ENCODE peak calls at places on chromosomes 6 and 20, in five cellular contexts. H is PC-3, O is heart right ventricle, Q is GM23248, Y is fibroblast of lung. X is an unnamed sample. For H3K4me1, the result is how much of the 10 kb centered on the place peaks cover.

GRCh38 chr6:56595490-56596122 is 47.1 kb downstream of the DST start:
- DNase-seq in Q (peak), H (peak), O (no peak), Y (peak), X (no peak)

GRCh38 chr6:56388414-56388752 is 141.0 kb upstream of the COL21A1 start:
- DNase-seq in H (no peak), O (no peak), Q (no peak), Y (no peak), X (no peak)

GRCh38 chr6:135260612-135261011 is 79.5 kb downstream of the MYB start:
- DNase-seq in H (no peak), Q (no peak), O (no peak), Y (no peak), X (no peak)

GRCh38 chr6:112245511-112246203 is 8.7 kb downstream of the LAMA4 start:
- DNase-seq in O (no peak), Y (peak), H (no peak), Q (peak), X (no peak)

GRCh38 chr6:140897349-140897748 is 1235.4 kb upstream of the GJE1 start:
- DNase-seq in O (no peak), H (no peak), Q (no peak), Y (no peak), X (no peak)

GRCh38 chr6:56246941-56247653 is at the start of gene COL21A1:
- DNase-seq in H (peak), O (peak), Y (peak), Q (peak), X (peak)

GRCh38 chr20:58839474-58839874 is 11.2 kb downstream of the GNAS-AS1 start:
- DNase-seq in Y (peak), O (peak), Q (peak), H (peak), X (peak)

GRCh38 chr6:128508588-128509296 is 11.7 kb downstream of the PTPRK start:
- DNase-seq in Y (peak), O (no peak), H (peak), Q (peak), X (no peak)

GRCh38 chr6:154502564-154502963 is 7.9 kb downstream of the CNKSR3 start:
- DNase-seq in Y (no peak), Q (no peak), O (no peak), H (no peak), X (no peak)

GRCh38 chr6:13554929-13555333 is 19.5 kb upstream of the SIRT5 start:
- DNase-seq in Q (peak), Y (peak), O (peak), H (no peak), X (no peak)

GRCh38 chr6:28212510-28213212 is 12.4 kb upstream of the ZSCAN9 start:
- DNase-seq in Q (peak), O (no peak), Y (peak), H (peak), X (no peak)

DNA sequence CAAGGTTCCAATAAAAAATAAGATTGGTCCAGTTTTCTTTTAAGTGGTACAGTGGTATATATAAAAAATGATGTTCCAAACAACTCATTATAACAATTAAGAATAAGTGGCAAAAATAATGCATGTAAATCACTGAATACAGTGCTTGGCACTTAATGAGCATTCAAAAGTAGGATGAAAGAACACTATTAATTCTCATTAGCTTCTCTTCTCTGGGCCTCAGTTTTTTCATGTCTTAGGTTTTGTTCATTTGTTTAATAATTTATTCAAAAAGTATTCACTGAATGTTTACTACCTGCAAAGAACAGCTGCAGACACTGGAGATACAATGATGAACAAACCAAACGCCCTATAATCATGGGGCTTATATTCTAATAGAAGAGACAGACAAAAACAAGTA is 21.1 kb downstream of the BCL2L1 start:
- DNase-seq in Q (no peak), O (no peak), H (no peak), Y (no peak), X (no peak)
- H3K27ac ChIP-seq in Q (no peak), O (no peak), H (peak), Y (no peak), X (peak)

GRCh38 chr6:149062653-149063348 is 254.7 kb upstream of the TAB2 start:
- DNase-seq in O (no peak), Y (no peak), Q (no peak), H (no peak), X (no peak)
- H3K4me1 ChIP-seq in O (half or more), Y (under half), Q (under half), H (under half), X (under half)

GRCh38 chr20:50057409-50058053 is 55.4 kb downstream of the UBE2V1 start:
- DNase-seq in Y (no peak), Q (no peak), H (no peak), O (no peak), X (no peak)
- H3K27ac ChIP-seq in Y (no peak), Q (no peak), H (no peak), O (no peak), X (no peak)

GRCh38 chr6:32188381-32189081 is 1.5 kb downstream of the PBX2 start:
- DNase-seq in Q (peak), Y (peak), H (no peak), O (no peak), X (peak)

GRCh38 chr6:32189082-32189741 is 790 bp downstream of the PBX2 start:
- DNase-seq in Y (no peak), O (no peak), Q (peak), H (no peak), X (peak)

GRCh38 chr6:32187009-32187709 is 2.8 kb downstream of the PBX2 start:
- DNase-seq in O (no peak), Q (no peak), Y (no peak), H (no peak), X (no peak)

GRCh38 chr6:32184084-32184640 is at the start of gene AGER:
- DNase-seq in Q (no peak), H (no peak), O (no peak), Y (no peak), X (no peak)

DNA sequence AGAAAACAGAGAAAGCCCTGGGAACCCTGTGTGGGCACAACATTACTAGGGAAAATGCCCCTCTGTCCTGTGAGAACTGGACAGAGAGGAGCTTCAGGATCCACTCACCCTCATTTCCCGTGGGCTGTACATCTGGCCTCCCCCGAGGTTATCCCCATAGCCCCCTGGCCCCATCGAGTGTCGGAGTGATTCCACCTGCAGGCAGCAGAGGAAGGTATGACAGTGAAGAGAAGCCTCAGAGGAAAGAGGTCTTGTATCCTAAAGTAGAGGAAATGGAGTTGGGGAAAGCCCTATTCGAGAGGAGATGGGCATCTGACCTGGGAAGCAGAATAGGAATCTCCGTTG is 2.4 kb upstream of the AGER start:
- DNase-seq in Q (no peak), Y (no peak), O (no peak), H (no peak), X (no peak)
- H3K4me1 ChIP-seq in Q (under half), Y (under half), O (half or more), H (under half), X (under half)